ENCODE peak calls at places on chromosomes 12 and 14, in six cellular contexts. C, I, P, F, V and K are unnamed samples.

GRCh38 chr12:132475304-132476037 is 14.5 kb upstream of the FBRSL1 start:
- DNase-seq in C (no peak), I (peak; percentile 40), P (no peak), F (peak; percentile 37), V (no peak), K (no peak)

GRCh38 chr12:53498235-53498630 is 1.0 kb downstream of the MAP3K12 start:
- DNase-seq in C (no peak), I (no peak), P (no peak), F (no peak), V (no peak), K (no peak)

GRCh38 chr12:122096591-122097149 is 18.1 kb downstream of the MLXIP start:
- DNase-seq in C (peak; percentile 82), I (no peak), P (no peak), F (no peak), V (no peak), K (no peak)

GRCh38 chr12:123106640-123107359 is 44.1 kb downstream of the PITPNM2 start:
- DNase-seq in C (no peak), I (peak; percentile 79), P (no peak), F (peak; percentile 60), V (no peak), K (no peak)

GRCh38 chr14:71591929-71592328 is 340.3 kb upstream of the RGS6 start:
- DNase-seq in C (peak; percentile 51), I (no peak), P (no peak), F (peak; percentile 66), V (no peak), K (peak; percentile 35)

GRCh38 chr14:36214476-36215216 is 38.1 kb upstream of the PTCSC3 start:
- DNase-seq in C (no peak), I (no peak), P (no peak), F (peak; percentile 12), V (no peak), K (no peak)

GRCh38 chr12:90995041-90995440 is 9.7 kb downstream of the EPYC start:
- DNase-seq in C (peak; percentile 36), I (no peak), P (no peak), F (peak; percentile 33), V (no peak), K (no peak)

GRCh38 chr14:70602254-70602653 is 1.8 kb upstream of the MED6 start:
- DNase-seq in C (no peak), I (no peak), P (no peak), F (no peak), V (no peak), K (no peak)

GRCh38 chr12:80894179-80894578 is 43.6 kb downstream of the LIN7A start:
- DNase-seq in C (no peak), I (no peak), P (no peak), F (no peak), V (no peak), K (no peak)

GRCh38 chr12:71469235-71469873 is 29.8 kb downstream of the LGR5 start:
- DNase-seq in C (peak; percentile 49), I (no peak), P (no peak), F (no peak), V (no peak), K (no peak)

GRCh38 chr12:94690199-94690695 is 39.9 kb upstream of the TMCC3 start:
- DNase-seq in C (peak; percentile 78), I (no peak), P (no peak), F (no peak), V (no peak), K (no peak)

GRCh38 chr12:2288001-2288400 is 235.2 kb downstream of the CACNA1C start:
- DNase-seq in C (peak; percentile 42), I (no peak), P (no peak), F (peak; percentile 79), V (no peak), K (no peak)

GRCh38 chr14:57854571-57854970 is 11.3 kb downstream of the SLC35F4 start:
- DNase-seq in C (no peak), I (no peak), P (no peak), F (no peak), V (no peak), K (no peak)

GRCh38 chr12:121391619-121392324 is 8.1 kb upstream of the RNF34 start:
- DNase-seq in C (peak; percentile 73), I (peak; percentile 21), P (no peak), F (peak; percentile 38), V (peak; percentile 14), K (no peak)

GRCh38 chr12:45259732-45260480 is 44.0 kb downstream of the ANO6 start:
- DNase-seq in C (peak; percentile 42), I (no peak), P (no peak), F (peak; percentile 18), V (no peak), K (no peak)

GRCh38 chr12:124392271-124392990 is 97.5 kb downstream of the RFLNA start:
- DNase-seq in C (peak; percentile 39), I (peak; percentile 36), P (peak; percentile 61), F (peak; percentile 88), V (no peak), K (peak; percentile 48)

GRCh38 chr14:64983439-64984310 is 3.0 kb upstream of the FNTB start:
- DNase-seq in C (peak; percentile 78), I (peak; percentile 29), P (no peak), F (peak; percentile 74), V (peak; percentile 29), K (peak; percentile 72)

GRCh38 chr14:80615831-80616230 is 325.7 kb downstream of the CEP128 start:
- DNase-seq in C (no peak), I (no peak), P (no peak), F (no peak), V (no peak), K (no peak)

GRCh38 chr12:31749024-31749704 is 20.3 kb upstream of the AMN1 start:
- DNase-seq in C (peak; percentile 97), I (peak; percentile 62), P (no peak), F (peak; percentile 100), V (peak; percentile 59), K (peak; percentile 87)

GRCh38 chr12:53299101-53299453 is 418 bp upstream of the MYG1 start:
- DNase-seq in C (peak; percentile 75), I (peak; percentile 55), P (no peak), F (no peak), V (no peak), K (no peak)

GRCh38 chr12:27343255-27344000 is 10.8 kb downstream of the BMAL2 start:
- DNase-seq in C (peak; percentile 89), I (no peak), P (no peak), F (no peak), V (no peak), K (no peak)

GRCh38 chr12:57010627-57011224 is 4.4 kb upstream of the ZBTB39 start:
- DNase-seq in C (no peak), I (no peak), P (no peak), F (peak; percentile 92), V (no peak), K (no peak)

GRCh38 chr12:16955083-16955657 is 349.2 kb upstream of the LMO3 start:
- DNase-seq in C (no peak), I (no peak), P (no peak), F (no peak), V (no peak), K (no peak)

GRCh38 chr12:12097821-12098688 is 27.3 kb downstream of the BCL2L14 start:
- DNase-seq in C (no peak), I (no peak), P (no peak), F (no peak), V (no peak), K (peak; percentile 93)

GRCh38 chr14:100047600-100047999 is 17.6 kb upstream of the EVL start:
- DNase-seq in C (no peak), I (no peak), P (no peak), F (no peak), V (no peak), K (no peak)

GRCh38 chr14:90228478-90228877 is 27.9 kb upstream of the PSMC1 start:
- DNase-seq in C (no peak), I (no peak), P (no peak), F (no peak), V (no peak), K (no peak)

GRCh38 chr12:112906712-112907414 is at the start of gene OAS1:
- DNase-seq in C (peak; percentile 48), I (peak; percentile 26), P (no peak), F (peak; percentile 64), V (peak; percentile 50), K (peak; percentile 68)